ENCODE peak calls at places on chromosome 11, in four cellular contexts. U is upper lobe of right lung, G is adrenal gland, D is thoracic aorta. S is an unnamed sample.
A peak's percentile ranks its signal among the peaks of the same experiment; 100 is the strongest.

GRCh38 chr11:64869571-64870175 is 8.7 kb downstream of the EHD1 start:
- DNase-seq in U (no peak), D (no peak), G (no peak), S (no peak)

GRCh38 chr11:126139541-126140091 is 71.8 kb downstream of the RPUSD4 start:
- DNase-seq in D (no peak), U (no peak), G (no peak), S (no peak)

GRCh38 chr11:81267246-81267645 is 1466.4 kb downstream of the FAM181B start:
- DNase-seq in U (no peak), G (no peak), D (no peak), S (no peak)

GRCh38 chr11:44555031-44555800 is 10.2 kb upstream of the CD82 start:
- DNase-seq in G (no peak), D (no peak), U (no peak), S (no peak)

GRCh38 chr11:62857541-62857982 is 18.2 kb upstream of the WDR74 start:
- DNase-seq in U (no peak), G (no peak), D (no peak), S (peak; percentile 32)

GRCh38 chr11:112355726-112356125 is 95.1 kb upstream of the PLET1 start:
- DNase-seq in G (peak; percentile 59), U (peak; percentile 73), D (no peak), S (no peak)

GRCh38 chr11:59175104-59175503 is 3.2 kb downstream of the DTX4 start:
- DNase-seq in G (no peak), D (no peak), U (peak; percentile 68), S (no peak)

GRCh38 chr11:33475999-33476398 is 218.8 kb downstream of the HIPK3 start:
- DNase-seq in D (no peak), U (no peak), G (peak; percentile 52), S (no peak)

GRCh38 chr11:59267738-59268475 is 55.2 kb upstream of the MPEG1 start:
- DNase-seq in D (no peak), G (no peak), U (no peak), S (peak; percentile 20)

GRCh38 chr11:23755769-23756168 is 741.1 kb upstream of the LUZP2 start:
- DNase-seq in G (no peak), D (no peak), U (no peak), S (no peak)

GRCh38 chr11:76789443-76789719 is 6.2 kb downstream of the TSKU start:
- DNase-seq in D (no peak), G (no peak), U (peak; percentile 27), S (no peak)

GRCh38 chr11:1307998-1308744 is 1.3 kb downstream of the TOLLIP start:
- DNase-seq in G (no peak), U (no peak), D (no peak), S (peak; percentile 25)

GRCh38 chr11:3204141-3205015 is 14.2 kb downstream of the MRGPRG start:
- DNase-seq in U (no peak), G (no peak), D (no peak), S (no peak)

GRCh38 chr11:32079511-32079910 is 11.4 kb upstream of the RCN1 start:
- DNase-seq in U (no peak), D (no peak), G (no peak), S (no peak)

GRCh38 chr11:86447763-86448480 is 73.2 kb downstream of the CCDC81 start:
- DNase-seq in D (no peak), G (no peak), U (no peak), S (no peak)

GRCh38 chr11:96084610-96085348 is 160.9 kb upstream of the MTMR2 start:
- DNase-seq in G (no peak), D (no peak), U (no peak), S (no peak)

GRCh38 chr11:129117595-129118350 is 74.4 kb downstream of the ARHGAP32 start:
- DNase-seq in G (peak; percentile 41), U (no peak), D (no peak), S (peak; percentile 59)

GRCh38 chr11:34356918-34357645 is 728 bp downstream of the ABTB2 start:
- DNase-seq in U (peak; percentile 83), G (peak; percentile 66), D (no peak), S (peak; percentile 34)

GRCh38 chr11:119491753-119492455 is 68.9 kb upstream of the THY1 start:
- DNase-seq in G (no peak), U (no peak), D (no peak), S (no peak)

GRCh38 chr11:65291613-65292012 is 23.1 kb upstream of the CDC42EP2 start:
- DNase-seq in G (no peak), U (no peak), D (no peak), S (no peak)

GRCh38 chr11:47992959-47993820 is 12.8 kb downstream of the PTPRJ start:
- DNase-seq in G (no peak), D (no peak), U (no peak), S (no peak)

GRCh38 chr11:47997063-47998053 is 17.0 kb downstream of the PTPRJ start:
- DNase-seq in U (no peak), D (no peak), G (no peak), S (no peak)

GRCh38 chr11:47994417-47994816 is 14.1 kb downstream of the PTPRJ start:
- DNase-seq in G (no peak), D (no peak), U (no peak), S (no peak)

GRCh38 chr11:47998345-47998732 is 18.0 kb downstream of the PTPRJ start:
- DNase-seq in D (no peak), G (no peak), U (no peak), S (no peak)

DNA sequence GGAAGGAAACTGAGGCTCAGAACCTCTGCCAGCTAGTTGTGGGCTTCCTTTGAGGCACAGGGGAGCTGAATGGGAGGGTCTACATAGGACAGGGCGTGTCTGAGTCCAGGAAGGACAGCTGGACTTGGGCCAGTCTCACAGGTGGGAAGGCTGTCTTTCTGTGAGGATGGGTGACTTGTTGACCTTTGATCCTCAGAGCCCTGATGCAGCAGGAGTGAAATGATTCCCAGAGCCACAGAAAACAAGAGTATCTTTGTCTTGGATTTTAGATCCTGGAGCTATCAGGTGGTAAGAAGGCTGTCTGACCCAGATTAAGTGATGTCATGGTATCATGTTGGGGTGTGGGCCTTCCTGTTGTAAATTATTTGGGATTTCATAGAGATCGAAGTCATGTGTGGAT is 15.0 kb downstream of the PTPRJ start:
- DNase-seq in U (no peak), D (no peak), G (no peak), S (no peak)
- H3K27ac ChIP-seq in U (no peak overlapping the region), D (no peak overlapping the region), G (no peak overlapping the region), S (no peak overlapping the region)

GRCh38 chr11:9752091-9752490 is 88.2 kb downstream of the SWAP70 start:
- DNase-seq in D (no peak), G (no peak), U (no peak), S (no peak)
- H3K27ac ChIP-seq in D (no peak overlapping the region), G (no peak overlapping the region), U (no peak overlapping the region), S (peak overlapping the region; percentile 59)

DNA sequence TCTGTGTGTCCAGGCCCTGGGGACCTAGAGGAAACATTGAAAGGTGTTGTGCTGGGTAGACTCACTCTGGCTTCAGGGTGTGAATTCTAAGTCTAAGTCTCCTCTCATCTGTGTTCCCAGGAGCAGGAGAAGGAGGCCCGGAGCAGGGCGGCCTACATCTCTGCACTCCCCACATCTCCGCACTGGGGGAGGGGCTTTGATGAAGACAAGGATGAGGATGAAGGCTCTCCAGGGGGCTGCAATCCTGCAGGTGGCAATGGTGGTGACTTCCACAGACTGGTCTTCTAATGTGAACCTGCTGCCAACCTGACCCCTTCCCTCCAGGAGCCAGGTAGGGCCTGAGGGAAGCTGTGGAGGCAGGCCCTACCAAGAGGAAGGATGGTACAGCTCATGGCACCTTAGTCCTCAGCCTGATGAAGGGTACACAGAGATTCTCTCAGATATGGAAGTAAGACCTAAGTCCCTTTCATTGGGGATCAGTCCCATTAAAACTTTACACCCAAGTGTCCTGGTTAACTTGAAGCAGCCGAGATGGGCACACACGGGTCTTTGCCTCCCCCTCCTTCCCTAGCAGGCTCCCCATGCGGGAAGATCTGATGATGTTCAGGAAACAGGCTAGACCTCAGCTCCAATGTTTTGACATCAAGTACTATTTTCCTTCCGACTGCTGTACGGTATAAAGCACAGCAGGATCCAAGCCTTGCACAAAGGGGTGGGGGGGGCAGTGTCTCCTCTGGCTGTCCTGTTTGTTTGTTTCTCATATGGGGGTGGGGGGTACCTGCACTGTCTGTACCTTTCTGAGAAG is 25.0 kb downstream of the USP35 start:
- DNase-seq in G (no peak), D (no peak), U (no peak), S (no peak)
- H3K27ac ChIP-seq in G (no peak overlapping the region), D (peak overlapping the region; percentile 21), U (no peak overlapping the region), S (no peak overlapping the region)

GRCh38 chr11:75763846-75764245 is 4.7 kb upstream of the DGAT2 start:
- DNase-seq in D (no peak), U (no peak), G (no peak), S (no peak)

GRCh38 chr11:75765116-75765515 is 3.5 kb upstream of the DGAT2 start:
- DNase-seq in G (no peak), U (no peak), D (no peak), S (no peak)

GRCh38 chr11:75762158-75762557 is 6.4 kb upstream of the DGAT2 start:
- DNase-seq in D (no peak), G (no peak), U (no peak), S (no peak)

GRCh38 chr11:75760710-75761493 is 7.7 kb upstream of the DGAT2 start:
- DNase-seq in D (no peak), U (no peak), G (no peak), S (peak; percentile 28)

DNA sequence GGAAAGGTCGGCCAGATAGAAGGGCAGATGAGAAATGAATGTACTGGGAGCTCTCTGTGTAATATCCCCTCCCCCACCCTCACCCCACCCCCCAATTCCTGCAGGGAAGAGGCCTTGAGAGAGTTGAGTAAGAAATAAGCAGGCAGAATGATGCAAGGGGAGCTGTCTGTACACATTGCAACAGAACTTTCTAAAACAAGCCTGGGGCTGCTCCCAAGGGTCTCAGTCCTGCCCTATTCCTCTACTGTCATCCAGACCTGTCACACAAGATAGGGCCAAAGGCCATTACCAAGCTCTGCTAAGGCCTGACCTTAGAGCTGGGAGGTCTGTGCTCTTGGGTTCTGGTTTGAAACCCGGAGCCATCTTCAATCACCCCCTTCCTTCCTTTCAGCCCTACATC is 5.7 kb upstream of the DGAT2 start:
- DNase-seq in D (no peak), U (no peak), G (no peak), S (no peak)
- H3K27ac ChIP-seq in D (no peak overlapping the region), U (no peak overlapping the region), G (no peak overlapping the region), S (no peak overlapping the region)

DNA sequence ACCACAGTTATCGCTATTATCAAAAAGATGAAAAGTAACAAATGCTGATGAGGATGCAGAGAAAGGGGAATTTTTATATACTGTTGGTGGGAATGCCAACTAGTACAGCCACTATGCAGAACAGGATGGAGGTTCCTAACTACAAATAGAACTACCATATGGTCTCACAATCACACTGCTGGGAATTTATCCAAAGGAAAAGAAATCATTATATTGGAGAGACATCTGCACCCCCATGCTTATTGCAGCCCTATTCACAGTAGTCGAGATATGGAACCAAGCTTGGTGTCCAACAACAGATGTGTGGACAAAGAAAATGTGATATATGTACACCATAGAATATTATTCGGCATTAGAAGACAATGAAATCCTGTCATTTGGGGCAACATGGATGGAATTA is 19.7 kb upstream of the POU2AF2 start:
- DNase-seq in D (no peak), G (no peak), U (no peak), S (no peak)
- H3K27ac ChIP-seq in D (no peak overlapping the region), G (no peak overlapping the region), U (no peak overlapping the region), S (no peak overlapping the region)

GRCh38 chr11:69055598-69056516 is 7.1 kb downstream of the TPCN2 start:
- DNase-seq in U (peak; percentile 85), G (no peak), D (no peak), S (no peak)
- H3K27ac ChIP-seq in U (no peak overlapping the region), G (no peak overlapping the region), D (peak overlapping the region; percentile 38), S (no peak overlapping the region)

DNA sequence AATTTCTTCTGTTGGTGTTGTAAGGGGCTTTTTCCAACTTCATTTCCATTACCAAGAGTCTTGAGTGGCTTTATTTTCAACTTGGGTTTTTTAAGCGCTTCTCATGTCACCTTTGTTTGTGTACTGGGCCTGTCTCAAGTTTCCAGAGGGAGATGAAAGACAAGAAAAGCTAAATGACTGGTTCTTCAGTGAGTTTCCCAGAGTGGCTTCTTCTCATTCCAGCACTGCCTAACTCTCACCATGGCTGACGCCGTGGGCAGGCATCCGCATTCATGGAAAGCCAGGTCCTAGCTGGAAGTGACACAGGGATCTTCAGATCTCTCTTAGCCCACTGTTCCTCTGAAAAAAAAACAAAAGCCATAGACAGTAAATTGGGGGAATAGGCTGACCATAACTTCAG is 28.6 kb downstream of the MARK2 start:
- DNase-seq in D (no peak), U (no peak), G (no peak), S (no peak)
- H3K27ac ChIP-seq in D (no peak overlapping the region), U (no peak overlapping the region), G (no peak overlapping the region), S (no peak overlapping the region)